ENCODE peak calls at places on chromosome 6, in six cellular contexts. One of them, this sample, is unnamed.
A peak's percentile ranks its signal among the peaks of the same experiment; 100 is the strongest.

GRCh38 chr6:41200296-41200900 is 551 bp downstream of the TREML2 start:
- DNase-seq in NT2/D1: no peak
- DNase-seq in AG04449: no peak
- DNase-seq in GM12865: peak; percentile 82
- DNase-seq in fibroblast of mammary gland: peak; percentile 16
- DNase-seq in hepatocyte: no peak
- DNase-seq in this sample: no peak

GRCh38 chr6:145736854-145737181 is 1.5 kb upstream of the EPM2A start:
- DNase-seq in GM12865: no peak
- DNase-seq in fibroblast of mammary gland: peak; percentile 35
- DNase-seq in AG04449: no peak
- DNase-seq in hepatocyte: peak; percentile 32
- DNase-seq in NT2/D1: no peak
- DNase-seq in this sample: no peak

GRCh38 chr6:104648347-104648746 is 211.4 kb downstream of the HACE1 start:
- DNase-seq in NT2/D1: no peak
- DNase-seq in GM12865: no peak
- DNase-seq in AG04449: no peak
- DNase-seq in fibroblast of mammary gland: no peak
- DNase-seq in hepatocyte: no peak
- DNase-seq in this sample: no peak

GRCh38 chr6:88378639-88379038 is 212.5 kb upstream of the CNR1 start:
- DNase-seq in AG04449: no peak
- DNase-seq in hepatocyte: no peak
- DNase-seq in GM12865: no peak
- DNase-seq in NT2/D1: no peak
- DNase-seq in fibroblast of mammary gland: no peak
- DNase-seq in this sample: no peak

GRCh38 chr6:37620519-37620918 is 77.2 kb downstream of the MDGA1 start:
- DNase-seq in fibroblast of mammary gland: no peak
- DNase-seq in hepatocyte: peak; percentile 63
- DNase-seq in GM12865: no peak
- DNase-seq in NT2/D1: no peak
- DNase-seq in AG04449: no peak
- DNase-seq in this sample: no peak

GRCh38 chr6:46704562-46704961 is 16.9 kb downstream of the TDRD6 start:
- DNase-seq in NT2/D1: no peak
- DNase-seq in fibroblast of mammary gland: peak; percentile 43
- DNase-seq in AG04449: no peak
- DNase-seq in hepatocyte: no peak
- DNase-seq in GM12865: no peak
- DNase-seq in this sample: no peak

GRCh38 chr6:19999319-20000191 is 162.4 kb downstream of the ID4 start:
- DNase-seq in hepatocyte: no peak
- DNase-seq in GM12865: peak; percentile 43
- DNase-seq in AG04449: no peak
- DNase-seq in NT2/D1: no peak
- DNase-seq in fibroblast of mammary gland: peak; percentile 28
- DNase-seq in this sample: no peak

GRCh38 chr6:104161960-104162669 is 697.6 kb downstream of the HACE1 start:
- DNase-seq in NT2/D1: no peak
- DNase-seq in AG04449: peak; percentile 5
- DNase-seq in fibroblast of mammary gland: peak; percentile 75
- DNase-seq in GM12865: no peak
- DNase-seq in hepatocyte: no peak
- DNase-seq in this sample: no peak

GRCh38 chr6:70375166-70375565 is 38.1 kb upstream of the FAM135A start:
- DNase-seq in GM12865: no peak
- DNase-seq in AG04449: no peak
- DNase-seq in fibroblast of mammary gland: peak; percentile 60
- DNase-seq in NT2/D1: no peak
- DNase-seq in hepatocyte: no peak
- DNase-seq in this sample: no peak

GRCh38 chr6:73644030-73644429 is 9.8 kb downstream of the SLC17A5 start:
- DNase-seq in GM12865: no peak
- DNase-seq in fibroblast of mammary gland: no peak
- DNase-seq in hepatocyte: no peak
- DNase-seq in NT2/D1: no peak
- DNase-seq in AG04449: no peak
- DNase-seq in this sample: no peak

GRCh38 chr6:68238097-68238597 is 396.9 kb upstream of the ADGRB3 start:
- DNase-seq in fibroblast of mammary gland: peak; percentile 30
- DNase-seq in hepatocyte: no peak
- DNase-seq in AG04449: no peak
- DNase-seq in NT2/D1: no peak
- DNase-seq in GM12865: no peak
- DNase-seq in this sample: no peak

GRCh38 chr6:31860349-31860748 is 2.3 kb downstream of the NEU1 start:
- DNase-seq in AG04449: no peak
- DNase-seq in NT2/D1: no peak
- DNase-seq in GM12865: no peak
- DNase-seq in hepatocyte: peak; percentile 2
- DNase-seq in fibroblast of mammary gland: no peak
- DNase-seq in this sample: no peak

GRCh38 chr6:169166896-169167580 is 86.6 kb downstream of the THBS2 start:
- DNase-seq in NT2/D1: no peak
- DNase-seq in AG04449: no peak
- DNase-seq in hepatocyte: no peak
- DNase-seq in GM12865: no peak
- DNase-seq in fibroblast of mammary gland: no peak
- DNase-seq in this sample: no peak

GRCh38 chr6:24874776-24875175 is 61.0 kb downstream of the RIPOR2 start:
- DNase-seq in GM12865: no peak
- DNase-seq in fibroblast of mammary gland: no peak
- DNase-seq in AG04449: no peak
- DNase-seq in NT2/D1: no peak
- DNase-seq in hepatocyte: no peak
- DNase-seq in this sample: no peak

GRCh38 chr6:156718647-156719394 is 58.4 kb upstream of the ARID1B start:
- DNase-seq in hepatocyte: peak; percentile 71
- DNase-seq in NT2/D1: no peak
- DNase-seq in fibroblast of mammary gland: peak; percentile 81
- DNase-seq in GM12865: no peak
- DNase-seq in AG04449: no peak
- DNase-seq in this sample: peak; percentile 76

GRCh38 chr6:102746941-102747340 is 1353.4 kb downstream of the GRIK2 start:
- DNase-seq in fibroblast of mammary gland: no peak
- DNase-seq in GM12865: no peak
- DNase-seq in hepatocyte: no peak
- DNase-seq in NT2/D1: no peak
- DNase-seq in AG04449: no peak
- DNase-seq in this sample: no peak

GRCh38 chr6:72619883-72620696 is 1.8 kb upstream of the KCNQ5 start:
- DNase-seq in NT2/D1: no peak
- DNase-seq in AG04449: no peak
- DNase-seq in GM12865: peak; percentile 83
- DNase-seq in hepatocyte: peak; percentile 34
- DNase-seq in fibroblast of mammary gland: no peak
- DNase-seq in this sample: no peak

GRCh38 chr6:31958412-31958740 is 395 bp downstream of the NELFE start:
- DNase-seq in NT2/D1: no peak
- DNase-seq in fibroblast of mammary gland: no peak
- DNase-seq in AG04449: no peak
- DNase-seq in GM12865: no peak
- DNase-seq in hepatocyte: no peak
- DNase-seq in this sample: no peak

GRCh38 chr6:22432060-22432459 is 135.2 kb upstream of the PRL start:
- DNase-seq in NT2/D1: no peak
- DNase-seq in fibroblast of mammary gland: no peak
- DNase-seq in hepatocyte: no peak
- DNase-seq in AG04449: no peak
- DNase-seq in GM12865: no peak
- DNase-seq in this sample: no peak

GRCh38 chr6:141451508-141452353 is 681.0 kb upstream of the GJE1 start:
- DNase-seq in GM12865: no peak
- DNase-seq in fibroblast of mammary gland: peak; percentile 85
- DNase-seq in NT2/D1: peak; percentile 18
- DNase-seq in hepatocyte: no peak
- DNase-seq in AG04449: no peak
- DNase-seq in this sample: peak; percentile 62

GRCh38 chr6:136014454-136015421 is 163.2 kb downstream of the PDE7B start:
- DNase-seq in hepatocyte: no peak
- DNase-seq in GM12865: no peak
- DNase-seq in fibroblast of mammary gland: peak; percentile 100
- DNase-seq in NT2/D1: no peak
- DNase-seq in AG04449: peak; percentile 99
- DNase-seq in this sample: peak; percentile 98

GRCh38 chr6:139472341-139473038 is 98.0 kb upstream of the CITED2 start:
- DNase-seq in AG04449: no peak
- DNase-seq in fibroblast of mammary gland: peak; percentile 61
- DNase-seq in hepatocyte: no peak
- DNase-seq in NT2/D1: no peak
- DNase-seq in GM12865: no peak
- DNase-seq in this sample: no peak

GRCh38 chr6:105765239-105765638 is 320.9 kb upstream of the PRDM1 start:
- DNase-seq in NT2/D1: no peak
- DNase-seq in fibroblast of mammary gland: no peak
- DNase-seq in AG04449: no peak
- DNase-seq in GM12865: no peak
- DNase-seq in hepatocyte: no peak
- DNase-seq in this sample: no peak

GRCh38 chr6:43910638-43911353 is 140.8 kb downstream of the VEGFA start:
- DNase-seq in hepatocyte: peak; percentile 65
- DNase-seq in AG04449: peak; percentile 55
- DNase-seq in fibroblast of mammary gland: peak; percentile 65
- DNase-seq in NT2/D1: no peak
- DNase-seq in GM12865: no peak
- DNase-seq in this sample: peak; percentile 62

GRCh38 chr6:2448826-2449571 is 203.6 kb upstream of the GMDS start:
- DNase-seq in GM12865: peak; percentile 49
- DNase-seq in hepatocyte: peak; percentile 85
- DNase-seq in NT2/D1: peak; percentile 46
- DNase-seq in fibroblast of mammary gland: peak; percentile 89
- DNase-seq in AG04449: peak; percentile 40
- DNase-seq in this sample: peak; percentile 61

GRCh38 chr6:157989541-157990289 is 8.1 kb downstream of the SYNJ2 start:
- DNase-seq in NT2/D1: no peak
- DNase-seq in hepatocyte: peak; percentile 53
- DNase-seq in AG04449: no peak
- DNase-seq in GM12865: no peak
- DNase-seq in fibroblast of mammary gland: peak; percentile 56
- DNase-seq in this sample: no peak

GRCh38 chr6:44192428-44193041 is 24.2 kb upstream of the MYMX start:
- DNase-seq in NT2/D1: no peak
- DNase-seq in GM12865: no peak
- DNase-seq in fibroblast of mammary gland: no peak
- DNase-seq in hepatocyte: no peak
- DNase-seq in AG04449: no peak
- DNase-seq in this sample: no peak

GRCh38 chr6:24445704-24446103 is 43.0 kb downstream of the MRS2 start:
- DNase-seq in fibroblast of mammary gland: no peak
- DNase-seq in hepatocyte: no peak
- DNase-seq in GM12865: no peak
- DNase-seq in AG04449: no peak
- DNase-seq in NT2/D1: no peak
- DNase-seq in this sample: no peak

GRCh38 chr6:45679631-45680030 is 301.9 kb upstream of the SUPT3H start:
- DNase-seq in fibroblast of mammary gland: no peak
- DNase-seq in hepatocyte: no peak
- DNase-seq in AG04449: no peak
- DNase-seq in GM12865: peak; percentile 45
- DNase-seq in NT2/D1: no peak
- DNase-seq in this sample: no peak

GRCh38 chr6:45677381-45677992 is 299.8 kb upstream of the SUPT3H start:
- DNase-seq in fibroblast of mammary gland: peak; percentile 54
- DNase-seq in AG04449: no peak
- DNase-seq in GM12865: peak; percentile 83
- DNase-seq in hepatocyte: no peak
- DNase-seq in NT2/D1: no peak
- DNase-seq in this sample: no peak

GRCh38 chr6:45679163-45679562 is 301.4 kb upstream of the SUPT3H start:
- DNase-seq in hepatocyte: no peak
- DNase-seq in AG04449: no peak
- DNase-seq in GM12865: no peak
- DNase-seq in fibroblast of mammary gland: no peak
- DNase-seq in NT2/D1: no peak
- DNase-seq in this sample: no peak

GRCh38 chr6:45676376-45676775 is 298.6 kb upstream of the SUPT3H start:
- DNase-seq in hepatocyte: no peak
- DNase-seq in AG04449: no peak
- DNase-seq in GM12865: no peak
- DNase-seq in NT2/D1: no peak
- DNase-seq in fibroblast of mammary gland: no peak
- DNase-seq in this sample: no peak

DNA sequence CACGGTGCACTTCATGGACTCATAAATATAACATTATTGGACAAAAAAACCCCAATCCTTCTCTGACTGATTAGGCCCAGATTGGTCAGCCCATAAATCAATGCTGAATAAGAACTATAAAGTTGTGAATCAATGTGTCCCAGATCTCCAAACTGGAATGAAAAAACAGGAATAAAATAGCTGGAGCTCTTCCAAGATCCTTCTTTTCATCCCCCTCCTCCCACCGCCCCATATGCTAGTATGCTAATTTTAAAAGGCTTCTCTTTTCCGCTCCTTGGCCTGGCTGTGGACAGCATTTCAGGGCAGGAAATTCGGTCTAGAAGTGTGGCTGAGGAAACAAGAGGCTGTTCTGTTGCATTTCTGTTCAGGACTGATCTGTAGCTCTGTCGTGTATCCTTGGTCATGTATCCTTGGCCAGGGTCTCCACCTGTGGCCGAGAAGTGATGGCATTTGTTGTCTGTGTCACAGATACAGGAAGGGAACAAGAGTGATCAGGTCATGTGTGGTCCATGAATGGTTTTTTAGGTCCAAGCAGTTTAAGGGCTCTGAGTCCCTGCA is 300.4 kb upstream of the SUPT3H start:
- DNase-seq in hepatocyte: no peak
- DNase-seq in fibroblast of mammary gland: no peak
- DNase-seq in NT2/D1: no peak
- DNase-seq in GM12865: no peak
- DNase-seq in AG04449: no peak
- DNase-seq in this sample: no peak
- H3K4me3 ChIP-seq in hepatocyte: no peak overlapping the region
- H3K4me3 ChIP-seq in fibroblast of mammary gland: no peak overlapping the region
- H3K4me3 ChIP-seq in NT2/D1: no peak overlapping the region
- H3K4me3 ChIP-seq in GM12865: no peak overlapping the region
- H3K4me3 ChIP-seq in AG04449: no peak overlapping the region
- H3K4me3 ChIP-seq in this sample: no peak overlapping the region

GRCh38 chr6:111980979-111981378 is 72.9 kb upstream of the CCN6 start:
- DNase-seq in NT2/D1: no peak
- DNase-seq in hepatocyte: no peak
- DNase-seq in fibroblast of mammary gland: peak; percentile 36
- DNase-seq in AG04449: no peak
- DNase-seq in GM12865: no peak
- DNase-seq in this sample: no peak
- H3K4me3 ChIP-seq in NT2/D1: no peak overlapping the region
- H3K4me3 ChIP-seq in hepatocyte: no peak overlapping the region
- H3K4me3 ChIP-seq in fibroblast of mammary gland: no peak overlapping the region
- H3K4me3 ChIP-seq in AG04449: no peak overlapping the region
- H3K4me3 ChIP-seq in GM12865: no peak overlapping the region
- H3K4me3 ChIP-seq in this sample: no peak overlapping the region

GRCh38 chr6:10582774-10583508 is 61.8 kb downstream of the GCNT2 start:
- DNase-seq in hepatocyte: peak; percentile 29
- DNase-seq in NT2/D1: no peak
- DNase-seq in GM12865: no peak
- DNase-seq in fibroblast of mammary gland: no peak
- DNase-seq in AG04449: no peak
- DNase-seq in this sample: no peak
- H3K4me3 ChIP-seq in hepatocyte: no peak overlapping the region
- H3K4me3 ChIP-seq in NT2/D1: no peak overlapping the region
- H3K4me3 ChIP-seq in GM12865: no peak overlapping the region
- H3K4me3 ChIP-seq in fibroblast of mammary gland: no peak overlapping the region
- H3K4me3 ChIP-seq in AG04449: no peak overlapping the region
- H3K4me3 ChIP-seq in this sample: no peak overlapping the region

GRCh38 chr6:28808383-28808782 is 115.4 kb downstream of the TRIM27 start:
- DNase-seq in hepatocyte: no peak
- DNase-seq in fibroblast of mammary gland: no peak
- DNase-seq in AG04449: no peak
- DNase-seq in NT2/D1: no peak
- DNase-seq in GM12865: no peak
- DNase-seq in this sample: no peak
- H3K4me3 ChIP-seq in hepatocyte: no peak overlapping the region
- H3K4me3 ChIP-seq in fibroblast of mammary gland: peak overlapping the region; percentile 59
- H3K4me3 ChIP-seq in AG04449: peak overlapping the region; percentile 47
- H3K4me3 ChIP-seq in NT2/D1: peak overlapping the region; percentile 48
- H3K4me3 ChIP-seq in GM12865: peak overlapping the region; percentile 4
- H3K4me3 ChIP-seq in this sample: peak overlapping the region; percentile 24